ENCODE peak calls at places on chromosome 10, in eight cellular contexts. One of them, this sample, is unnamed.

GRCh38 chr10:100829933-100830727 is 82.6 kb upstream of the SLF2 start:
- DNase-seq in CD8-positive, alpha-beta T cell: no peak
- DNase-seq in CD8-positive, alpha-beta memory T cell: no peak
- DNase-seq in psoas muscle: no peak
- DNase-seq in upper lobe of right lung: no peak
- DNase-seq in adrenal gland: peak
- DNase-seq in heart left ventricle: no peak
- DNase-seq in transverse colon: no peak
- DNase-seq in this sample: no peak

GRCh38 chr10:51960494-51960895 is 261.1 kb upstream of the CSTF2T start:
- DNase-seq in CD8-positive, alpha-beta T cell: no peak
- DNase-seq in CD8-positive, alpha-beta memory T cell: peak
- DNase-seq in psoas muscle: no peak
- DNase-seq in upper lobe of right lung: no peak
- DNase-seq in adrenal gland: no peak
- DNase-seq in heart left ventricle: no peak
- DNase-seq in transverse colon: no peak
- DNase-seq in this sample: no peak

GRCh38 chr10:114911052-114911697 is 26.8 kb upstream of the TRUB1 start:
- DNase-seq in CD8-positive, alpha-beta T cell: no peak
- DNase-seq in CD8-positive, alpha-beta memory T cell: no peak
- DNase-seq in psoas muscle: no peak
- DNase-seq in upper lobe of right lung: no peak
- DNase-seq in adrenal gland: no peak
- DNase-seq in heart left ventricle: no peak
- DNase-seq in transverse colon: no peak
- DNase-seq in this sample: no peak

GRCh38 chr10:29377333-29377961 is 88.6 kb downstream of the LYZL1 start:
- DNase-seq in CD8-positive, alpha-beta T cell: no peak
- DNase-seq in CD8-positive, alpha-beta memory T cell: peak
- DNase-seq in psoas muscle: no peak
- DNase-seq in upper lobe of right lung: no peak
- DNase-seq in adrenal gland: no peak
- DNase-seq in heart left ventricle: no peak
- DNase-seq in transverse colon: no peak
- DNase-seq in this sample: no peak

GRCh38 chr10:24825551-24825950 is 101.9 kb upstream of the ARHGAP21 start:
- DNase-seq in CD8-positive, alpha-beta T cell: no peak
- DNase-seq in CD8-positive, alpha-beta memory T cell: no peak
- DNase-seq in psoas muscle: no peak
- DNase-seq in upper lobe of right lung: no peak
- DNase-seq in adrenal gland: no peak
- DNase-seq in heart left ventricle: no peak
- DNase-seq in transverse colon: no peak
- DNase-seq in this sample: no peak

GRCh38 chr10:80477813-80478212 is 23.7 kb downstream of the TSPAN14 start:
- DNase-seq in CD8-positive, alpha-beta T cell: no peak
- DNase-seq in CD8-positive, alpha-beta memory T cell: no peak
- DNase-seq in psoas muscle: no peak
- DNase-seq in upper lobe of right lung: no peak
- DNase-seq in adrenal gland: peak
- DNase-seq in heart left ventricle: no peak
- DNase-seq in transverse colon: no peak
- DNase-seq in this sample: peak

GRCh38 chr10:63213489-63213888 is 80.4 kb downstream of the NRBF2 start:
- DNase-seq in CD8-positive, alpha-beta T cell: no peak
- DNase-seq in CD8-positive, alpha-beta memory T cell: no peak
- DNase-seq in psoas muscle: no peak
- DNase-seq in upper lobe of right lung: no peak
- DNase-seq in adrenal gland: no peak
- DNase-seq in heart left ventricle: no peak
- DNase-seq in transverse colon: no peak
- DNase-seq in this sample: no peak

GRCh38 chr10:30581779-30582380 is 47.7 kb downstream of the LYZL2 start:
- DNase-seq in CD8-positive, alpha-beta T cell: peak
- DNase-seq in CD8-positive, alpha-beta memory T cell: peak
- DNase-seq in psoas muscle: no peak
- DNase-seq in upper lobe of right lung: no peak
- DNase-seq in adrenal gland: peak
- DNase-seq in heart left ventricle: no peak
- DNase-seq in transverse colon: peak
- DNase-seq in this sample: no peak

GRCh38 chr10:30155401-30155800 is 96.0 kb upstream of the JCAD start:
- DNase-seq in CD8-positive, alpha-beta T cell: no peak
- DNase-seq in CD8-positive, alpha-beta memory T cell: no peak
- DNase-seq in psoas muscle: no peak
- DNase-seq in upper lobe of right lung: no peak
- DNase-seq in adrenal gland: peak
- DNase-seq in heart left ventricle: peak
- DNase-seq in transverse colon: no peak
- DNase-seq in this sample: no peak

GRCh38 chr10:78927257-78927995 is 141.3 kb upstream of the ZMIZ1 start:
- DNase-seq in CD8-positive, alpha-beta T cell: no peak
- DNase-seq in CD8-positive, alpha-beta memory T cell: no peak
- DNase-seq in psoas muscle: no peak
- DNase-seq in upper lobe of right lung: peak
- DNase-seq in adrenal gland: no peak
- DNase-seq in heart left ventricle: no peak
- DNase-seq in transverse colon: no peak
- DNase-seq in this sample: no peak

GRCh38 chr10:71812016-71812912 is 38.8 kb downstream of the PSAP start:
- DNase-seq in CD8-positive, alpha-beta T cell: peak
- DNase-seq in CD8-positive, alpha-beta memory T cell: peak
- DNase-seq in psoas muscle: peak
- DNase-seq in upper lobe of right lung: peak
- DNase-seq in adrenal gland: peak
- DNase-seq in heart left ventricle: peak
- DNase-seq in transverse colon: peak
- DNase-seq in this sample: no peak

GRCh38 chr10:25815236-25815635 is 118.8 kb upstream of the MYO3A start:
- DNase-seq in CD8-positive, alpha-beta T cell: no peak
- DNase-seq in CD8-positive, alpha-beta memory T cell: no peak
- DNase-seq in psoas muscle: no peak
- DNase-seq in upper lobe of right lung: no peak
- DNase-seq in adrenal gland: no peak
- DNase-seq in heart left ventricle: no peak
- DNase-seq in transverse colon: no peak
- DNase-seq in this sample: no peak

GRCh38 chr10:62244785-62245595 is 23.7 kb downstream of the RTKN2 start:
- DNase-seq in CD8-positive, alpha-beta T cell: peak
- DNase-seq in CD8-positive, alpha-beta memory T cell: peak
- DNase-seq in psoas muscle: no peak
- DNase-seq in upper lobe of right lung: no peak
- DNase-seq in adrenal gland: peak
- DNase-seq in heart left ventricle: peak
- DNase-seq in transverse colon: peak
- DNase-seq in this sample: no peak

DNA sequence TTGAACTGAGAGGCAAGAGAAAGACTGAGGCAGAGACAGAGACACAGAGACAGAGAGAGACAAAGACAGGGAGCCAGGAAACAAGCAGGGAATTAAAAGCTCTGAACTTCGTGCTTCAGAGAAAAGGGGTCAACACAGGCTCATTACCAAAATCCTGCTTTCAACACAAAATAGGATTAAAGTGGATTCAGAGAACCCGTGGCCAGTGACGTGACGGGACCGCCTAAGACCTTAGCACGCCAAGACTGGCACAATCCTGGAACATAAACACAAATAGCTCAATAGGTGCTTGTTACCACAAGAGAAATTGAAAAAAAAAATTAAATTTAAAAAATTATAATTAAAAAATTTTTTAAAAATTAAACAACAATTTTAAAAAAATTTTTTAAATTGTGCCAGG is 21.5 kb downstream of the ASB13 start:
- DNase-seq in CD8-positive, alpha-beta T cell: no peak
- DNase-seq in CD8-positive, alpha-beta memory T cell: no peak
- DNase-seq in psoas muscle: no peak
- DNase-seq in upper lobe of right lung: no peak
- DNase-seq in adrenal gland: no peak
- DNase-seq in heart left ventricle: no peak
- DNase-seq in transverse colon: no peak
- DNase-seq in this sample: no peak
- H3K27ac ChIP-seq in CD8-positive, alpha-beta T cell: no peak
- H3K27ac ChIP-seq in CD8-positive, alpha-beta memory T cell: no peak
- H3K27ac ChIP-seq in psoas muscle: peak
- H3K27ac ChIP-seq in upper lobe of right lung: no peak
- H3K27ac ChIP-seq in adrenal gland: no peak
- H3K27ac ChIP-seq in heart left ventricle: peak
- H3K27ac ChIP-seq in transverse colon: peak
- H3K27ac ChIP-seq in this sample: no peak

GRCh38 chr10:116182426-116182825 is 90.6 kb downstream of the GFRA1 start:
- DNase-seq in CD8-positive, alpha-beta T cell: no peak
- DNase-seq in CD8-positive, alpha-beta memory T cell: no peak
- DNase-seq in psoas muscle: no peak
- DNase-seq in upper lobe of right lung: no peak
- DNase-seq in adrenal gland: no peak
- DNase-seq in heart left ventricle: no peak
- DNase-seq in transverse colon: no peak
- DNase-seq in this sample: no peak
- H3K27ac ChIP-seq in CD8-positive, alpha-beta T cell: no peak
- H3K27ac ChIP-seq in CD8-positive, alpha-beta memory T cell: no peak
- H3K27ac ChIP-seq in psoas muscle: no peak
- H3K27ac ChIP-seq in upper lobe of right lung: no peak
- H3K27ac ChIP-seq in adrenal gland: no peak
- H3K27ac ChIP-seq in heart left ventricle: no peak
- H3K27ac ChIP-seq in transverse colon: no peak
- H3K27ac ChIP-seq in this sample: no peak

GRCh38 chr10:103653581-103654020 is 160.1 kb downstream of the NEURL1 start:
- DNase-seq in CD8-positive, alpha-beta T cell: no peak
- DNase-seq in CD8-positive, alpha-beta memory T cell: no peak
- DNase-seq in psoas muscle: no peak
- DNase-seq in upper lobe of right lung: no peak
- DNase-seq in adrenal gland: no peak
- DNase-seq in heart left ventricle: no peak
- DNase-seq in transverse colon: peak
- DNase-seq in this sample: no peak
- H3K27ac ChIP-seq in CD8-positive, alpha-beta T cell: no peak
- H3K27ac ChIP-seq in CD8-positive, alpha-beta memory T cell: no peak
- H3K27ac ChIP-seq in psoas muscle: peak
- H3K27ac ChIP-seq in upper lobe of right lung: no peak
- H3K27ac ChIP-seq in adrenal gland: peak
- H3K27ac ChIP-seq in heart left ventricle: no peak
- H3K27ac ChIP-seq in transverse colon: peak
- H3K27ac ChIP-seq in this sample: no peak

GRCh38 chr10:5946786-5947185 is 30.6 kb downstream of the IL15RA start:
- DNase-seq in CD8-positive, alpha-beta T cell: no peak
- DNase-seq in CD8-positive, alpha-beta memory T cell: no peak
- DNase-seq in psoas muscle: no peak
- DNase-seq in upper lobe of right lung: no peak
- DNase-seq in adrenal gland: no peak
- DNase-seq in heart left ventricle: no peak
- DNase-seq in transverse colon: no peak
- DNase-seq in this sample: no peak

GRCh38 chr10:5947471-5948207 is 29.7 kb downstream of the IL15RA start:
- DNase-seq in CD8-positive, alpha-beta T cell: no peak
- DNase-seq in CD8-positive, alpha-beta memory T cell: no peak
- DNase-seq in psoas muscle: no peak
- DNase-seq in upper lobe of right lung: no peak
- DNase-seq in adrenal gland: no peak
- DNase-seq in heart left ventricle: no peak
- DNase-seq in transverse colon: no peak
- DNase-seq in this sample: no peak

GRCh38 chr10:5944389-5945202 is 32.7 kb downstream of the IL15RA start:
- DNase-seq in CD8-positive, alpha-beta T cell: no peak
- DNase-seq in CD8-positive, alpha-beta memory T cell: no peak
- DNase-seq in psoas muscle: peak
- DNase-seq in upper lobe of right lung: no peak
- DNase-seq in adrenal gland: peak
- DNase-seq in heart left ventricle: peak
- DNase-seq in transverse colon: peak
- DNase-seq in this sample: peak

GRCh38 chr10:5945203-5945534 is 32.2 kb downstream of the IL15RA start:
- DNase-seq in CD8-positive, alpha-beta T cell: no peak
- DNase-seq in CD8-positive, alpha-beta memory T cell: no peak
- DNase-seq in psoas muscle: no peak
- DNase-seq in upper lobe of right lung: no peak
- DNase-seq in adrenal gland: no peak
- DNase-seq in heart left ventricle: no peak
- DNase-seq in transverse colon: no peak
- DNase-seq in this sample: no peak

DNA sequence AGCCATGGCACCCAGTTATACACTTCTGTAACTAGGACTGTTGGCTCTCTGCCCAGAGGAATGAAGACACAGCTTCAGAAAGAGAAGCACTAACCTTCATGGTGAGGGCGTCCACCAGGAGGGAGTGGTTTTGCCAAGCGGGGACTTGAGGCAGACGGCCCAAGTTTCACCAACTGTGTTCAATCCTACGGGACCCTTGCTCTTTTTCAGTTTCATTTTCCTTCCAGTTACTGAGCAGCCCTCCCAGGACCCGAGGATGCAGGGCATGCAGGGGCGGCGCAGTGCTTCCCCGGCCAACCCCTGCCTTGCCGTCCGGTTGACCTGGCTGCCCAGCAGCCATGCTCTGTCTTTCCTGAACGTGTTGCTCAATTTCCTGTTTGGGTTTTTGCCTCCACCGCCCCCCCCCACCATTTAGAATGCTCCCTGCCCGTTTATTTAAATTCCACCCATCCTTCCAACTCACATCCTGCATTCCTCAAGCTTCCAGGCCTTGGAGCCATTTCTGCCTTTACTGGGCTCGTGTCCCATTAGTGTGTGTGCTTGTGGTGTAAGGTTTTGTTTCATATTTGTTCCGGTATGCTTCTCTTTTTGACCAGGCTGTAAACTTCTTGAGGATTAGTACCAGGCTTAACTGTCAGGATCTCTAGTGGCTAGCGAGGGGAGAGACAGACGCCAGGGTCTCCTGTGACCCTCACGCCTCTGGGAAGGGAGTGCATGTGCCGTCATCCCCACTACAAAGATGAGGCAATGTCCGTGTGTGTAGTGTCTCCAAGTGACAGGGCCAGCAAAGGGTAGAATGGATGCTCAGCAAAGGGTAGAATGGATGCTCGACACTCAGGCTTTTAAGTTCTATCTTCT is 31.6 kb downstream of the IL15RA start:
- DNase-seq in CD8-positive, alpha-beta T cell: no peak
- DNase-seq in CD8-positive, alpha-beta memory T cell: no peak
- DNase-seq in psoas muscle: peak
- DNase-seq in upper lobe of right lung: peak
- DNase-seq in adrenal gland: peak
- DNase-seq in heart left ventricle: peak
- DNase-seq in transverse colon: peak
- DNase-seq in this sample: no peak
- H3K27ac ChIP-seq in CD8-positive, alpha-beta T cell: no peak
- H3K27ac ChIP-seq in CD8-positive, alpha-beta memory T cell: no peak
- H3K27ac ChIP-seq in psoas muscle: peak
- H3K27ac ChIP-seq in upper lobe of right lung: peak
- H3K27ac ChIP-seq in adrenal gland: peak
- H3K27ac ChIP-seq in heart left ventricle: peak
- H3K27ac ChIP-seq in transverse colon: peak
- H3K27ac ChIP-seq in this sample: peak

This sample was measured in epithelial cell of prostate.